ENCODE peak calls at places on chromosome 5, in seven cellular contexts. One of them, this sample, is unnamed.

GRCh38 chr5:32173394-32174010 is 617 bp downstream of the GOLPH3 start:
- DNase-seq in progenitor cell of endocrine pancreas: peak
- DNase-seq in AG20443: peak
- DNase-seq in astrocyte of the spinal cord: no peak
- DNase-seq in heart left ventricle: peak
- DNase-seq in stomach: peak
- DNase-seq in amniotic epithelial cell: peak
- DNase-seq in this sample: peak

GRCh38 chr5:95238560-95239325 is 46.2 kb downstream of the MCTP1 start:
- DNase-seq in progenitor cell of endocrine pancreas: no peak
- DNase-seq in AG20443: peak
- DNase-seq in astrocyte of the spinal cord: peak
- DNase-seq in heart left ventricle: no peak
- DNase-seq in stomach: no peak
- DNase-seq in amniotic epithelial cell: peak
- DNase-seq in this sample: no peak

GRCh38 chr5:68220914-68221313 is 5.4 kb downstream of the PIK3R1 start:
- DNase-seq in progenitor cell of endocrine pancreas: no peak
- DNase-seq in AG20443: no peak
- DNase-seq in astrocyte of the spinal cord: no peak
- DNase-seq in heart left ventricle: no peak
- DNase-seq in stomach: no peak
- DNase-seq in amniotic epithelial cell: no peak
- DNase-seq in this sample: no peak

GRCh38 chr5:119070578-119070827 is 384 bp upstream of the DMXL1 start:
- DNase-seq in progenitor cell of endocrine pancreas: no peak
- DNase-seq in AG20443: peak
- DNase-seq in astrocyte of the spinal cord: no peak
- DNase-seq in heart left ventricle: peak
- DNase-seq in stomach: no peak
- DNase-seq in amniotic epithelial cell: no peak
- DNase-seq in this sample: peak

GRCh38 chr5:146188358-146188757 is 5.9 kb upstream of the LARS1 start:
- DNase-seq in progenitor cell of endocrine pancreas: no peak
- DNase-seq in AG20443: peak
- DNase-seq in astrocyte of the spinal cord: peak
- DNase-seq in heart left ventricle: no peak
- DNase-seq in stomach: no peak
- DNase-seq in amniotic epithelial cell: peak
- DNase-seq in this sample: no peak

GRCh38 chr5:100004969-100005368 is 530.2 kb upstream of the FAM174A start:
- DNase-seq in progenitor cell of endocrine pancreas: no peak
- DNase-seq in AG20443: no peak
- DNase-seq in astrocyte of the spinal cord: no peak
- DNase-seq in heart left ventricle: no peak
- DNase-seq in stomach: no peak
- DNase-seq in amniotic epithelial cell: no peak
- DNase-seq in this sample: no peak

GRCh38 chr5:39543335-39543734 is 118.6 kb upstream of the DAB2 start:
- DNase-seq in progenitor cell of endocrine pancreas: no peak
- DNase-seq in AG20443: peak
- DNase-seq in astrocyte of the spinal cord: peak
- DNase-seq in heart left ventricle: no peak
- DNase-seq in stomach: no peak
- DNase-seq in amniotic epithelial cell: peak
- DNase-seq in this sample: no peak

GRCh38 chr5:73120222-73121108 is at the start of gene TMEM171:
- DNase-seq in progenitor cell of endocrine pancreas: peak
- DNase-seq in AG20443: peak
- DNase-seq in astrocyte of the spinal cord: peak
- DNase-seq in heart left ventricle: no peak
- DNase-seq in stomach: peak
- DNase-seq in amniotic epithelial cell: peak
- DNase-seq in this sample: peak

GRCh38 chr5:139650031-139650688 is 2.0 kb downstream of the CXXC5 start:
- DNase-seq in progenitor cell of endocrine pancreas: no peak
- DNase-seq in AG20443: no peak
- DNase-seq in astrocyte of the spinal cord: peak
- DNase-seq in heart left ventricle: peak
- DNase-seq in stomach: peak
- DNase-seq in amniotic epithelial cell: no peak
- DNase-seq in this sample: no peak

GRCh38 chr5:13658761-13659160 is 285.7 kb downstream of the DNAH5 start:
- DNase-seq in progenitor cell of endocrine pancreas: no peak
- DNase-seq in AG20443: no peak
- DNase-seq in astrocyte of the spinal cord: no peak
- DNase-seq in heart left ventricle: no peak
- DNase-seq in stomach: no peak
- DNase-seq in amniotic epithelial cell: peak
- DNase-seq in this sample: no peak

GRCh38 chr5:66249920-66250319 is 105.8 kb downstream of the SREK1 start:
- DNase-seq in progenitor cell of endocrine pancreas: no peak
- DNase-seq in AG20443: no peak
- DNase-seq in astrocyte of the spinal cord: no peak
- DNase-seq in heart left ventricle: no peak
- DNase-seq in stomach: no peak
- DNase-seq in amniotic epithelial cell: peak
- DNase-seq in this sample: no peak

GRCh38 chr5:132066871-132067270 is 6.4 kb downstream of the IL3 start:
- DNase-seq in progenitor cell of endocrine pancreas: no peak
- DNase-seq in AG20443: no peak
- DNase-seq in astrocyte of the spinal cord: no peak
- DNase-seq in heart left ventricle: no peak
- DNase-seq in stomach: no peak
- DNase-seq in amniotic epithelial cell: no peak
- DNase-seq in this sample: no peak

GRCh38 chr5:20113031-20113685 is 125.2 kb upstream of the CDH18 start:
- DNase-seq in progenitor cell of endocrine pancreas: no peak
- DNase-seq in AG20443: no peak
- DNase-seq in astrocyte of the spinal cord: peak
- DNase-seq in heart left ventricle: no peak
- DNase-seq in stomach: no peak
- DNase-seq in amniotic epithelial cell: peak
- DNase-seq in this sample: no peak

GRCh38 chr5:177523711-177524538 is 7.2 kb upstream of the DDX41 start:
- DNase-seq in progenitor cell of endocrine pancreas: no peak
- DNase-seq in AG20443: no peak
- DNase-seq in astrocyte of the spinal cord: no peak
- DNase-seq in heart left ventricle: no peak
- DNase-seq in stomach: no peak
- DNase-seq in amniotic epithelial cell: no peak
- DNase-seq in this sample: no peak

GRCh38 chr5:135489466-135490244 is 37.5 kb upstream of the TIFAB start:
- DNase-seq in progenitor cell of endocrine pancreas: no peak
- DNase-seq in AG20443: peak
- DNase-seq in astrocyte of the spinal cord: peak
- DNase-seq in heart left ventricle: no peak
- DNase-seq in stomach: no peak
- DNase-seq in amniotic epithelial cell: no peak
- DNase-seq in this sample: no peak

GRCh38 chr5:135356522-135357318 is 42.3 kb downstream of the MACROH2A1 start:
- DNase-seq in progenitor cell of endocrine pancreas: no peak
- DNase-seq in AG20443: peak
- DNase-seq in astrocyte of the spinal cord: peak
- DNase-seq in heart left ventricle: peak
- DNase-seq in stomach: peak
- DNase-seq in amniotic epithelial cell: peak
- DNase-seq in this sample: peak

GRCh38 chr5:111672126-111672525 is 84.9 kb downstream of the NREP start:
- DNase-seq in progenitor cell of endocrine pancreas: no peak
- DNase-seq in AG20443: no peak
- DNase-seq in astrocyte of the spinal cord: no peak
- DNase-seq in heart left ventricle: no peak
- DNase-seq in stomach: no peak
- DNase-seq in amniotic epithelial cell: no peak
- DNase-seq in this sample: no peak

GRCh38 chr5:151718168-151718567 is 31.5 kb upstream of the SPARC start:
- DNase-seq in progenitor cell of endocrine pancreas: no peak
- DNase-seq in AG20443: peak
- DNase-seq in astrocyte of the spinal cord: peak
- DNase-seq in heart left ventricle: no peak
- DNase-seq in stomach: no peak
- DNase-seq in amniotic epithelial cell: no peak
- DNase-seq in this sample: no peak

GRCh38 chr5:155260798-155261197 is 247.2 kb downstream of the KIF4B start:
- DNase-seq in progenitor cell of endocrine pancreas: no peak
- DNase-seq in AG20443: no peak
- DNase-seq in astrocyte of the spinal cord: no peak
- DNase-seq in heart left ventricle: no peak
- DNase-seq in stomach: no peak
- DNase-seq in amniotic epithelial cell: no peak
- DNase-seq in this sample: no peak

This sample was measured in testis.